ENCODE peak calls at places on chromosomes 5 and 9, in four cellular contexts. V, J, X and L are unnamed samples.

GRCh38 chr5:1317921-1318565 is 23.2 kb upstream of the TERT start:
- DNase-seq in V (no peak), J (no peak), X (no peak), L (no peak)

GRCh38 chr5:124745367-124746251 is 830 bp downstream of the ZNF608 start:
- DNase-seq in V (peak), J (no peak), X (peak), L (peak)

GRCh38 chr5:6504677-6505414 is 56.2 kb downstream of the UBE2QL1 start:
- DNase-seq in V (no peak), J (no peak), X (no peak), L (no peak)

GRCh38 chr5:39256472-39256871 is 37.1 kb upstream of the FYB1 start:
- DNase-seq in V (no peak), J (peak), X (no peak), L (peak)

GRCh38 chr5:1380011-1380817 is 35.3 kb upstream of the CLPTM1L start:
- DNase-seq in V (no peak), J (peak), X (no peak), L (peak)

GRCh38 chr5:119166026-119166425 is 95.1 kb downstream of the DMXL1 start:
- DNase-seq in V (no peak), J (no peak), X (no peak), L (no peak)

GRCh38 chr9:21995652-21996275 is 1.2 kb downstream of the CDKN2B-AS1 start:
- DNase-seq in V (peak), J (peak), X (no peak), L (peak)

GRCh38 chr9:74935008-74935407 is 17.7 kb downstream of the C9orf40 start:
- DNase-seq in V (no peak), J (no peak), X (no peak), L (no peak)

GRCh38 chr5:7642029-7642428 is 208.9 kb downstream of the CFAP90 start:
- DNase-seq in V (no peak), J (no peak), X (no peak), L (no peak)

GRCh38 chr5:57538341-57538955 is 55.8 kb upstream of the ACTBL2 start:
- DNase-seq in V (no peak), J (no peak), X (no peak), L (no peak)

GRCh38 chr9:117644607-117645244 is 59.5 kb upstream of the TLR4 start:
- DNase-seq in V (peak), J (peak), X (peak), L (peak)

GRCh38 chr5:72788851-72789505 is 27.5 kb upstream of the TNPO1 start:
- DNase-seq in V (no peak), J (no peak), X (no peak), L (no peak)

DNA sequence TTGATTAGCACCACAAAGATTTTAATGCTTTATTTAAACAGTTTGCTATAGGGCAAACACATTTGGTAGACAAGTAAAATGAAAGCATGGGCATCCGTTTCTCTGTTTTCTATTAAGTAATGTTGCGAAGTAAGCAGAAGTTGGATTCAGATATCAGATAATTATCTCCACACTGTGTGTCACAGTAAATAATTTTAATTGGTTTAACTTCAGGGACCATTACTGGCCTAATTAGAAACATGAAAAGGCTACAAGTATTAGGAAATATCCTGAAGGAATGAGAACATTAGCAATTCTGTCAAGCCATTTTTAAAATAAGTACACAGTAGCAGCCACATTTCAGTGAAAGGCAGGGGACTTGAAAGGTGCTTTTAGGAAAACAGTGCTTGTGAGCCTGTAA is 975.4 kb downstream of the NR2F1-AS1 start:
- DNase-seq in V (no peak), J (no peak), X (no peak), L (no peak)
- H3K4me3 ChIP-seq in V (no peak), J (no peak), X (no peak), L (no peak)

GRCh38 chr5:41214199-41214598 is 867 bp upstream of the C6 start:
- DNase-seq in V (no peak), J (no peak), X (no peak), L (no peak)

GRCh38 chr5:41213340-41213739 is at the start of gene C6:
- DNase-seq in V (no peak), J (no peak), X (no peak), L (no peak)

GRCh38 chr5:41219655-41220269 is 6.4 kb upstream of the C6 start:
- DNase-seq in V (no peak), J (no peak), X (no peak), L (no peak)

GRCh38 chr5:41223962-41224361 is 10.6 kb upstream of the C6 start:
- DNase-seq in V (no peak), J (no peak), X (no peak), L (no peak)

GRCh38 chr5:41218929-41219328 is 5.6 kb upstream of the C6 start:
- DNase-seq in V (no peak), J (no peak), X (no peak), L (no peak)
- TF ChIP-seq CTCF in V (no peak), J (no peak), X (no peak), L (no peak)

GRCh38 chr9:15135167-15135792 is 171.7 kb downstream of the TTC39B start:
- DNase-seq in V (peak), J (peak), X (peak), L (peak)

GRCh38 chr9:15136646-15137045 is 170.4 kb downstream of the TTC39B start:
- DNase-seq in V (no peak), J (no peak), X (no peak), L (peak)

GRCh38 chr9:15137658-15138356 is 169.2 kb downstream of the TTC39B start:
- DNase-seq in V (no peak), J (no peak), X (no peak), L (no peak)

GRCh38 chr9:15138357-15138686 is 168.7 kb downstream of the TTC39B start:
- DNase-seq in V (no peak), J (no peak), X (no peak), L (no peak)

DNA sequence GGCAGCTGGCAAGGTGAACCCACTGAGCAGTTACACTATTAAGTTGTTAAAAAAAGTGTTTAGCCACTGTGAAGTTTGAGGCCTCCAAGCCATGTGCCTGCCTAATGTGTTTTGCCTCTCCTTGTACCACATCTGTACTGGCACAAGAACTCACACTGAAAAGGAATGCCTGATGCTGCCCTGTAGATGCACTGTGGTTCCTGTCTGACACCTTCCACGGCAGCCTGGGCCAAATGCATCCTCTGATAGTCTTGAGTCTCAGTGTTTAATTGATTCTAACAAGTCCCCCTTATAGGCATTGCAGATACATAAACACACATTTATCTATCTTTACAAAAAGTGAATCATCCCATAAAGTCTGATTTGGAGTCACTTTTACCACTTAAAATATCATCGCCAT is 169.9 kb downstream of the TTC39B start:
- DNase-seq in V (no peak), J (no peak), X (no peak), L (no peak)
- H3K4me3 ChIP-seq in V (no peak), J (no peak), X (no peak), L (no peak)

GRCh38 chr5:78472469-78473106 is 112.2 kb downstream of the SCAMP1 start:
- DNase-seq in V (no peak), J (no peak), X (no peak), L (no peak)
- TF ChIP-seq CTCF in V (no peak), J (peak), X (no peak), L (no peak)

GRCh38 chr5:141969783-141970741 is 1.2 kb downstream of the RNF14 start:
- DNase-seq in V (no peak), J (peak), X (no peak), L (peak)
- H3K4me3 ChIP-seq in V (peak), J (peak), X (peak), L (peak)

DNA sequence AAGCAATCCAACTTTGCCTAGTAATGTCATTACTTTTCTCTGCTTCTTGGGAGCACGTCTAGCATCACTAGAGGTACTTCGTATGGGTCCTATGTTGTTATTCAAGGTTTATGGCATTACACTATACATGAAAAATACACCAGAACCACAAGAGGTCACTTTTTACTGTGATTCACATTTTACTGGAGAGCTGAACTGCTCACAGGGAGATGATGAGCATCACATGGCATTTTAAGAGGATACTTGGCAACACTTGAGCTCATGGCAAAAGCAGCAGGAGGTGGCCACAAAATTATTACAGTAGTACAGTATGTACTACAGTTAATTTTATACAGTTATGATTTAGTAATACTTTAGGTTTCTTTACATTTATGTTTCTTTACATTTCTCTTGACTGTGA is 223.4 kb downstream of the PARP8 start:
- DNase-seq in V (no peak), J (no peak), X (no peak), L (no peak)
- TF ChIP-seq CTCF in V (no peak), J (no peak), X (no peak), L (no peak)

GRCh38 chr5:173627860-173628392 is 11.5 kb upstream of the BOD1 start:
- DNase-seq in V (no peak), J (no peak), X (no peak), L (no peak)

GRCh38 chr5:173626501-173626812 is 10.0 kb upstream of the BOD1 start:
- DNase-seq in V (no peak), J (no peak), X (no peak), L (no peak)

GRCh38 chr5:173629628-173630027 is 13.2 kb upstream of the BOD1 start:
- DNase-seq in V (no peak), J (peak), X (no peak), L (peak)

GRCh38 chr5:173627271-173627670 is 10.8 kb upstream of the BOD1 start:
- DNase-seq in V (no peak), J (no peak), X (no peak), L (no peak)

GRCh38 chr5:173628501-173628900 is 12.1 kb upstream of the BOD1 start:
- DNase-seq in V (no peak), J (no peak), X (no peak), L (no peak)
- H3K4me3 ChIP-seq in V (no peak), J (no peak), X (no peak), L (no peak)